ENCODE peak calls at places on chromosome 11, in five cellular contexts. F is HepG2, H is HCT116, O is Panc1, T is K562. L is an unnamed sample. For H3K36me3, the result is how much of the 10 kb centered on the place peaks cover.

GRCh38 chr11:46981429-46981828 is 44.9 kb downstream of the CSTPP1 start:
- ATAC-seq in H (no peak), O (no peak), F (no peak), T (no peak), L (no peak)

GRCh38 chr11:94151311-94151710 is 22.7 kb downstream of the PANX1 start:
- ATAC-seq in T (no peak), H (no peak), F (no peak), O (no peak), L (no peak)

GRCh38 chr11:74743640-74744039 is 5.0 kb upstream of the RNF169 start:
- ATAC-seq in H (no peak), T (no peak), F (no peak), O (no peak), L (no peak)

GRCh38 chr11:60790726-60791125 is 5.6 kb downstream of the MS4A10 start:
- ATAC-seq in H (no peak), T (no peak), F (no peak), O (no peak), L (no peak)

GRCh38 chr11:125063429-125064043 is 431 bp downstream of the SLC37A2 start:
- ATAC-seq in T (no peak), H (no peak), O (peak), F (peak), L (no peak)

GRCh38 chr11:126360049-126360446 is 4.6 kb downstream of the ST3GAL4 start:
- ATAC-seq in F (no peak), H (no peak), O (no peak), T (no peak), L (no peak)

GRCh38 chr11:94149435-94149834 is 20.8 kb downstream of the PANX1 start:
- ATAC-seq in T (no peak), O (no peak), F (no peak), H (no peak), L (no peak)

GRCh38 chr11:106137061-106137460 is 59.6 kb downstream of the AASDHPPT start:
- ATAC-seq in H (no peak), F (no peak), O (no peak), T (no peak), L (no peak)

GRCh38 chr11:118200497-118200896 is 24.1 kb upstream of the SCN2B start:
- ATAC-seq in T (no peak), F (no peak), O (no peak), H (no peak), L (no peak)

GRCh38 chr11:33828604-33829429 is 54.5 kb upstream of the FBXO3 start:
- ATAC-seq in T (peak), O (peak), F (peak), H (no peak), L (peak)

GRCh38 chr11:32312865-32313403 is 122.4 kb downstream of the WT1 start:
- ATAC-seq in F (peak), H (peak), T (peak), O (peak), L (peak)

GRCh38 chr11:128318856-128319474 is 268.4 kb downstream of the ETS1 start:
- ATAC-seq in H (no peak), T (no peak), F (no peak), O (no peak), L (no peak)

GRCh38 chr11:19987243-19987870 is 172.9 kb downstream of the DBX1 start:
- ATAC-seq in T (peak), O (no peak), H (no peak), F (no peak), L (no peak)

GRCh38 chr11:30487200-30487898 is 98.8 kb downstream of the MPPED2 start:
- ATAC-seq in H (no peak), F (no peak), T (no peak), O (no peak), L (peak)

GRCh38 chr11:123166095-123166559 is 28.9 kb downstream of the CLMP start:
- ATAC-seq in H (peak), O (peak), F (peak), T (peak), L (peak)

GRCh38 chr11:16863382-16863781 is 124.9 kb downstream of the C11orf58 start:
- ATAC-seq in H (no peak), F (no peak), O (no peak), T (peak), L (no peak)

GRCh38 chr11:128022007-128022368 is 565.4 kb downstream of the ETS1 start:
- ATAC-seq in O (no peak), F (no peak), T (no peak), H (no peak), L (no peak)

GRCh38 chr11:111429066-111429506 is 50.0 kb upstream of the POU2AF1 start:
- ATAC-seq in O (peak), H (peak), T (peak), F (peak), L (peak)

GRCh38 chr11:72621008-72621610 is 53.1 kb downstream of the PDE2A start:
- ATAC-seq in F (no peak), H (no peak), T (no peak), O (no peak), L (no peak)

GRCh38 chr11:87394924-87395323 is 357.2 kb downstream of the TMEM135 start:
- ATAC-seq in T (no peak), O (no peak), F (no peak), H (no peak), L (no peak)

GRCh38 chr11:12288212-12288933 is 89.0 kb upstream of the PARVA start:
- ATAC-seq in F (peak), T (peak), H (peak), O (peak), L (peak)

GRCh38 chr11:118061401-118062125 is 15.3 kb upstream of the TMPRSS4 start:
- ATAC-seq in O (no peak), F (no peak), H (no peak), T (no peak), L (no peak)

GRCh38 chr11:74683279-74683871 is 47.9 kb downstream of the CHRDL2 start:
- ATAC-seq in T (no peak), F (peak), O (peak), H (no peak), L (peak)

GRCh38 chr11:94325681-94326080 is 21.3 kb downstream of the IZUMO1R start:
- ATAC-seq in T (peak), F (peak), O (peak), H (peak), L (no peak)

GRCh38 chr11:65095427-65095826 is 587 bp upstream of the VPS51 start:
- ATAC-seq in T (no peak), H (no peak), O (no peak), F (no peak), L (no peak)

DNA sequence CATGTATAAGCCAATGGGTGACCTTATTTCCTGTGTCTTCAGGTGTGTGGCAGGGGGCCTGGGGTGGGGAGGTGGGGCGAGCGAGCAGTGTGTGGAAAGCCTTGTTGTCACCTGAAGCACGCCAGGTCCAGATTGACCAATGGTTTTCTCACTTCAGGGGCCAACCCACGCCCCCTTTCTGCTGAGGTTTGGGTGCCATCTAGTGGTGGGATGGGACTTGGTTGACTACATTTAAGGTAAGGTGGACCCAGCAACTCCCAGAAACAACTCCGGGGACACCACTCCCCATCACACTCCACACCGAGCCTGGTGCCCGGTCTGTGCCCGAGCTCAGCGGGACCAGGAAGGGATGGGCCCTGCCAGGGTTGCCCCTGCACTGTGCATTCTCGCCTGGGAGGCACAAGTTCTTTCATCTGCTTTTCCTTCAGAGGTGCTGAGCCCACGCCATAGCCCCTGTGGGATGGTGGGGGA is 40.0 kb downstream of the TPCN2 start:
- ATAC-seq in F (peak), T (peak), H (peak), O (peak), L (peak)
- TF ChIP-seq POLR2AphosphoS5 in F (no peak), T (no peak), H (no peak), O (no peak), L (peak)

DNA sequence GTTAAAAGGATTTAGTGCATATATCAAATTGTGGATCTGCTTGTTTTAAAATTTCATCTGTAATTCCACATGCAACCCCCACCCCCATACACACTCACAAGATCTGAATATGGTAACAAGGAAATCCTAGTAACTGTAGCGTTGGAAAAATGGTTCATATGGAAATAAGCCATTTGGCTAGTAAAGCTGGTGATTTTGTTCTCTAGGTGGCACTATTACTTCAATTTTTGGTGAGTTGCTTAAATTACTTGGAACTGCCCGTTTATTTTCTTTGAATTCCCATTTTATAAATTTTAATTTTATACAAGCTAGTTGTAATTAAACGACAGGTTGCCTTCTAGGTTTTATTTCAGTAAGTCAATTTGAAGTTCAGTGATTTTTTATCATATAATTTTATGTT is 5.3 kb downstream of the BDNF start:
- ATAC-seq in O (no peak), T (no peak), H (no peak), F (no peak), L (no peak)
- TF ChIP-seq CTCF in O (peak), T (no peak), H (peak), F (peak), L (no peak)

GRCh38 chr11:18492888-18493287 is 33.9 kb downstream of the TSG101 start:
- ATAC-seq in T (no peak), H (no peak), F (no peak), O (no peak), L (no peak)
- H3K36me3 ChIP-seq in T (under half), H (under half), F (under half), O (under half), L (half or more)

DNA sequence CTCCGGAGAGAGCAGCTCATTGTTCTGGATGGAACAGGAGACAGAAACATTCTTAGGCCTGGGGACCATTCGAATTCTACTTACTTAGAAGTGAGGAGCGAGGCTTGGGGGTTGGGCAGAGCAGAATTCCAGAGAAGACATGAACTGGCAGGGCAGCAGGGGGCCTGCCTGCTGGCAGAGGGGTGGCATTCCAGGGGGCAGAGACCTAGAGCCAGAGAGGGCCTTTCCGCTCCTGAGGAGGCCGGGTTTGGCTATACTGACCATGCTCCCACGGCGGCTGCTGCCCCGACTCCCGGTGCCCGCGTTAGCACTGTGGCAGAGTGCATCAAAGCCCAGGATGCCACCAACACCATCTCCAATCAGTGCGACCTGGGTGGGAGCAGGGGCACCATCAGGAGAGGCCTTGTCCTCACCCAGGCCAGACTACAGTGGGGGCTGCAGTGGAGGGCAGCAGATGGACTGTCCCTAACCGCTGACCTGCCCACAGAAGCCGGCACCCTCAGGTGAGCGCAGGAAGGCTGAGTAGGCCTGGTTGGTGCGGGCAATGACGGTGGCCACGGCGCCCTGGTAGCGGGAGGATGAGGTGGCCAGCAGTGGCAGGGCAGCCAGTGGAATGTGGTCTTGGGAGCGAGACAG is 7.4 kb downstream of the PITPNM1 start:
- ATAC-seq in F (no peak), O (no peak), T (no peak), H (no peak), L (no peak)
- TF ChIP-seq POLR2AphosphoS5 in F (no peak), O (no peak), T (no peak), H (no peak), L (no peak)

GRCh38 chr11:37525336-37525735 is 927.3 kb upstream of the RAG2 start:
- ATAC-seq in O (no peak), H (no peak), T (no peak), F (no peak), L (no peak)
- TF ChIP-seq CTCF in O (no peak), H (no peak), T (no peak), F (no peak), L (no peak)

GRCh38 chr11:70359806-70360205 is 38.5 kb upstream of the CTTN start:
- ATAC-seq in H (no peak), T (no peak), F (no peak), O (no peak), L (no peak)
- H3K36me3 ChIP-seq in H (under half), T (half or more), F (under half), O (under half), L (half or more)

GRCh38 chr11:120842195-120842594 is 181.7 kb upstream of the TBCEL start:
- ATAC-seq in O (no peak), T (peak), H (peak), F (no peak), L (no peak)

GRCh38 chr11:120839201-120839600 is 184.7 kb upstream of the TBCEL start:
- ATAC-seq in O (no peak), F (peak), T (no peak), H (no peak), L (no peak)

GRCh38 chr11:120841074-120841473 is 182.8 kb upstream of the TBCEL start:
- ATAC-seq in F (no peak), O (no peak), T (no peak), H (no peak), L (no peak)

GRCh38 chr11:120840661-120841060 is 183.2 kb upstream of the TBCEL start:
- ATAC-seq in H (no peak), F (peak), T (no peak), O (no peak), L (no peak)

GRCh38 chr11:120839846-120840402 is 184.0 kb upstream of the TBCEL start:
- ATAC-seq in H (no peak), F (peak), T (no peak), O (no peak), L (no peak)
- TF ChIP-seq POLR2AphosphoS5 in H (no peak), F (no peak), T (no peak), O (no peak), L (no peak)

DNA sequence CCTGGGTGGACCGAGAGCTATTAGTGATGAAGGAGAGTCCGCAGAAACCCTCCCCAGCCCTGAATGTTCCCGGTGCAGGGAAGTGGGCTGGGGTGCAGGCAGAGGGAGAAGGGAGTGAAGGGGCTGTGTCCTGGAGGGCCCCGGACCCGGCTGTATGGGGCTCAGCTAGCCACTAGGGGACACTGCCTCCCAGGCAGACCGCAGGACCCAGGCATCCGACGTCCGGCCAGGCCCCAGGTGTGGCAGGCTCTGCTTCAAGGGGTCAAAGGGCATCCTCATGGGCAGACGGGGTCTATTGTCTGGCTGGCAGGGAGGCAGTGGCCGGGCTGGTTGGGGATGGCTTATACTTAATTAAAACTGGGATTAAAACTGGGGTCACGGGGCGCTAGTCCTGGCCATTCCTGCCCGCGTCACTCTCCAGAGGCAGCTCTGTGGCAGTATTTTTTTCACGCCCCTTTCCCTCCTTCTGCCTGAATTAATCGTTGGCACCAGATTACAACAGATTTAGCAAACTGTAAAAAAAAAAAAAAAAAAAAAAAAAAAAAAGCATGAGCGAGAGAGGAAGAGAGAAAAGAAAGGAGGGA is 5.0 kb downstream of the FLRT1 start:
- ATAC-seq in O (peak), F (peak), T (peak), H (peak), L (no peak)
- TF ChIP-seq CTCF in O (peak), F (peak), T (peak), H (peak), L (no peak)

GRCh38 chr11:9142732-9143131 is 51.3 kb upstream of the SCUBE2 start:
- ATAC-seq in T (no peak), H (no peak), F (no peak), O (no peak), L (no peak)

GRCh38 chr11:9146477-9146876 is 55.1 kb upstream of the SCUBE2 start:
- ATAC-seq in H (no peak), F (no peak), O (no peak), T (no peak), L (no peak)

GRCh38 chr11:9144828-9145227 is 53.4 kb upstream of the SCUBE2 start:
- ATAC-seq in F (no peak), H (no peak), T (no peak), O (no peak), L (no peak)

GRCh38 chr11:9139628-9140357 is 48.4 kb upstream of the SCUBE2 start:
- ATAC-seq in H (no peak), T (no peak), F (no peak), O (peak), L (no peak)

DNA sequence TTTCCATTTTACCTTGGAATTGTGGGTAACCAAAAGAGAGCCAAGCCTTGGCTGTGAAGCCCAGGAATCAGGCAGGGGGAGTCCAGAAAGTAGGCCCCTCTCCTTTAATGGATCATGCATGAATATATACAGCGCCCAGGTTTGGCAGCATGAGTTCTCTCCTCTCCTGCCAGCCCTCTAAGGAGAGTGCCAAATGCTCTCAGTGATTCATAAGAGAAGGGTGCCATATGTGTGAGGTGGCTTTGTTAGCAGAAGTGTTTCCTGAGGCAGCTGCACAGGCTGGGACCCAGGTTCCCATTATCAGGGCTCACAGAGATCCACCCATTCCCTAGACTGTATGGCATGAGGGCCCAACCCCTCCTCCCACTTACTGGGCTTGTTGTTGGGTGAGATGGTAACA is 52.3 kb upstream of the SCUBE2 start:
- ATAC-seq in F (no peak), T (no peak), H (no peak), O (no peak), L (no peak)
- H3K36me3 ChIP-seq in F (under half), T (half or more), H (under half), O (half or more), L (half or more)

GRCh38 chr11:13462928-13463778 is at the start of gene BTBD10:
- ATAC-seq in F (peak), T (peak), H (peak), O (peak), L (peak)
- TF ChIP-seq POLR2AphosphoS5 in F (peak), T (peak), H (peak), O (peak), L (peak)

L was measured in gastroesophageal sphincter.